ENCODE peak calls at places on chromosomes 13 and 19, in nine cellular contexts. One of them, this sample, is unnamed.

GRCh38 chr13:79681069-79681468 is 200.1 kb downstream of the NDFIP2 start:
- DNase-seq in GDM1: no peak
- DNase-seq in retina: no peak
- DNase-seq in activated CD4-positive, CD25-positive, alpha-beta regulatory T cell treated with anti-CD3 and anti-CD28 coated beads, Interleukin-2, amount 50 U/mL, for 16 hours: no peak
- DNase-seq in stimulated activated CD8-positive, alpha-beta memory T cell treated with anti-CD3 and anti-CD28 coated beads, Interleukin-12 subunit alpha, Interleukin-12 subunit beta, amount 100 ng/mL, for 4 hours: no peak
- DNase-seq in suprapubic skin: no peak
- DNase-seq in T-helper 2 cell: no peak
- DNase-seq in left cardiac atrium: no peak
- DNase-seq in mammary epithelial cell: peak; percentile 75
- DNase-seq in this sample: no peak

GRCh38 chr13:94315188-94315587 is 164.3 kb downstream of the DCT start:
- DNase-seq in GDM1: no peak
- DNase-seq in stimulated activated CD8-positive, alpha-beta memory T cell treated with anti-CD3 and anti-CD28 coated beads, Interleukin-12 subunit alpha, Interleukin-12 subunit beta, amount 100 ng/mL, for 4 hours: no peak
- DNase-seq in retina: no peak
- DNase-seq in suprapubic skin: no peak
- DNase-seq in activated CD4-positive, CD25-positive, alpha-beta regulatory T cell treated with anti-CD3 and anti-CD28 coated beads, Interleukin-2, amount 50 U/mL, for 16 hours: no peak
- DNase-seq in left cardiac atrium: no peak
- DNase-seq in T-helper 2 cell: peak; percentile 33
- DNase-seq in mammary epithelial cell: no peak
- DNase-seq in this sample: no peak

GRCh38 chr13:98265669-98266551 is 88.8 kb upstream of the RNF113B start:
- DNase-seq in left cardiac atrium: no peak
- DNase-seq in retina: no peak
- DNase-seq in GDM1: no peak
- DNase-seq in stimulated activated CD8-positive, alpha-beta memory T cell treated with anti-CD3 and anti-CD28 coated beads, Interleukin-12 subunit alpha, Interleukin-12 subunit beta, amount 100 ng/mL, for 4 hours: no peak
- DNase-seq in suprapubic skin: no peak
- DNase-seq in activated CD4-positive, CD25-positive, alpha-beta regulatory T cell treated with anti-CD3 and anti-CD28 coated beads, Interleukin-2, amount 50 U/mL, for 16 hours: no peak
- DNase-seq in T-helper 2 cell: no peak
- DNase-seq in mammary epithelial cell: no peak
- DNase-seq in this sample: no peak

GRCh38 chr19:677201-677600 is 1.0 kb downstream of the FSTL3 start:
- DNase-seq in GDM1: no peak
- DNase-seq in activated CD4-positive, CD25-positive, alpha-beta regulatory T cell treated with anti-CD3 and anti-CD28 coated beads, Interleukin-2, amount 50 U/mL, for 16 hours: no peak
- DNase-seq in suprapubic skin: no peak
- DNase-seq in left cardiac atrium: peak; percentile 86
- DNase-seq in stimulated activated CD8-positive, alpha-beta memory T cell treated with anti-CD3 and anti-CD28 coated beads, Interleukin-12 subunit alpha, Interleukin-12 subunit beta, amount 100 ng/mL, for 4 hours: no peak
- DNase-seq in retina: no peak
- DNase-seq in mammary epithelial cell: peak; percentile 83
- DNase-seq in T-helper 2 cell: no peak
- DNase-seq in this sample: peak; percentile 85

GRCh38 chr19:29413435-29413834 is 112.4 kb upstream of the VSTM2B start:
- DNase-seq in GDM1: no peak
- DNase-seq in suprapubic skin: no peak
- DNase-seq in stimulated activated CD8-positive, alpha-beta memory T cell treated with anti-CD3 and anti-CD28 coated beads, Interleukin-12 subunit alpha, Interleukin-12 subunit beta, amount 100 ng/mL, for 4 hours: no peak
- DNase-seq in retina: no peak
- DNase-seq in left cardiac atrium: no peak
- DNase-seq in T-helper 2 cell: no peak
- DNase-seq in activated CD4-positive, CD25-positive, alpha-beta regulatory T cell treated with anti-CD3 and anti-CD28 coated beads, Interleukin-2, amount 50 U/mL, for 16 hours: no peak
- DNase-seq in mammary epithelial cell: no peak
- DNase-seq in this sample: no peak

GRCh38 chr19:11261431-11261901 is 858 bp downstream of the DOCK6 start:
- DNase-seq in retina: no peak
- DNase-seq in GDM1: no peak
- DNase-seq in T-helper 2 cell: no peak
- DNase-seq in stimulated activated CD8-positive, alpha-beta memory T cell treated with anti-CD3 and anti-CD28 coated beads, Interleukin-12 subunit alpha, Interleukin-12 subunit beta, amount 100 ng/mL, for 4 hours: no peak
- DNase-seq in mammary epithelial cell: no peak
- DNase-seq in suprapubic skin: no peak
- DNase-seq in activated CD4-positive, CD25-positive, alpha-beta regulatory T cell treated with anti-CD3 and anti-CD28 coated beads, Interleukin-2, amount 50 U/mL, for 16 hours: no peak
- DNase-seq in left cardiac atrium: no peak
- DNase-seq in this sample: no peak

GRCh38 chr13:67549331-67549730 is 319.2 kb upstream of the PCDH9 start:
- DNase-seq in suprapubic skin: no peak
- DNase-seq in stimulated activated CD8-positive, alpha-beta memory T cell treated with anti-CD3 and anti-CD28 coated beads, Interleukin-12 subunit alpha, Interleukin-12 subunit beta, amount 100 ng/mL, for 4 hours: no peak
- DNase-seq in left cardiac atrium: no peak
- DNase-seq in T-helper 2 cell: no peak
- DNase-seq in GDM1: no peak
- DNase-seq in retina: no peak
- DNase-seq in activated CD4-positive, CD25-positive, alpha-beta regulatory T cell treated with anti-CD3 and anti-CD28 coated beads, Interleukin-2, amount 50 U/mL, for 16 hours: no peak
- DNase-seq in mammary epithelial cell: peak; percentile 34
- DNase-seq in this sample: no peak

GRCh38 chr19:53612762-53613526 is 18.9 kb upstream of the DPRX start:
- DNase-seq in left cardiac atrium: no peak
- DNase-seq in stimulated activated CD8-positive, alpha-beta memory T cell treated with anti-CD3 and anti-CD28 coated beads, Interleukin-12 subunit alpha, Interleukin-12 subunit beta, amount 100 ng/mL, for 4 hours: no peak
- DNase-seq in retina: no peak
- DNase-seq in suprapubic skin: no peak
- DNase-seq in activated CD4-positive, CD25-positive, alpha-beta regulatory T cell treated with anti-CD3 and anti-CD28 coated beads, Interleukin-2, amount 50 U/mL, for 16 hours: no peak
- DNase-seq in mammary epithelial cell: no peak
- DNase-seq in GDM1: no peak
- DNase-seq in T-helper 2 cell: no peak
- DNase-seq in this sample: no peak

GRCh38 chr13:106617561-106617960 is 49.6 kb upstream of the ARGLU1 start:
- DNase-seq in activated CD4-positive, CD25-positive, alpha-beta regulatory T cell treated with anti-CD3 and anti-CD28 coated beads, Interleukin-2, amount 50 U/mL, for 16 hours: no peak
- DNase-seq in mammary epithelial cell: peak; percentile 79
- DNase-seq in retina: no peak
- DNase-seq in GDM1: no peak
- DNase-seq in left cardiac atrium: no peak
- DNase-seq in stimulated activated CD8-positive, alpha-beta memory T cell treated with anti-CD3 and anti-CD28 coated beads, Interleukin-12 subunit alpha, Interleukin-12 subunit beta, amount 100 ng/mL, for 4 hours: no peak
- DNase-seq in T-helper 2 cell: no peak
- DNase-seq in suprapubic skin: no peak
- DNase-seq in this sample: peak; percentile 57

GRCh38 chr13:20825476-20825875 is 51.7 kb upstream of the EEF1AKMT1 start:
- DNase-seq in left cardiac atrium: no peak
- DNase-seq in retina: no peak
- DNase-seq in mammary epithelial cell: no peak
- DNase-seq in T-helper 2 cell: no peak
- DNase-seq in GDM1: no peak
- DNase-seq in suprapubic skin: no peak
- DNase-seq in stimulated activated CD8-positive, alpha-beta memory T cell treated with anti-CD3 and anti-CD28 coated beads, Interleukin-12 subunit alpha, Interleukin-12 subunit beta, amount 100 ng/mL, for 4 hours: no peak
- DNase-seq in activated CD4-positive, CD25-positive, alpha-beta regulatory T cell treated with anti-CD3 and anti-CD28 coated beads, Interleukin-2, amount 50 U/mL, for 16 hours: no peak
- DNase-seq in this sample: no peak

GRCh38 chr13:38900188-38900587 is 90.4 kb downstream of the STOML3 start:
- DNase-seq in stimulated activated CD8-positive, alpha-beta memory T cell treated with anti-CD3 and anti-CD28 coated beads, Interleukin-12 subunit alpha, Interleukin-12 subunit beta, amount 100 ng/mL, for 4 hours: no peak
- DNase-seq in activated CD4-positive, CD25-positive, alpha-beta regulatory T cell treated with anti-CD3 and anti-CD28 coated beads, Interleukin-2, amount 50 U/mL, for 16 hours: no peak
- DNase-seq in T-helper 2 cell: no peak
- DNase-seq in mammary epithelial cell: no peak
- DNase-seq in retina: no peak
- DNase-seq in suprapubic skin: no peak
- DNase-seq in GDM1: no peak
- DNase-seq in left cardiac atrium: no peak
- DNase-seq in this sample: no peak

GRCh38 chr19:37551123-37551993 is 43.2 kb downstream of the ZNF571 start:
- DNase-seq in left cardiac atrium: peak; percentile 51
- DNase-seq in retina: peak; percentile 93
- DNase-seq in GDM1: no peak
- DNase-seq in mammary epithelial cell: peak; percentile 67
- DNase-seq in suprapubic skin: no peak
- DNase-seq in activated CD4-positive, CD25-positive, alpha-beta regulatory T cell treated with anti-CD3 and anti-CD28 coated beads, Interleukin-2, amount 50 U/mL, for 16 hours: peak; percentile 23
- DNase-seq in stimulated activated CD8-positive, alpha-beta memory T cell treated with anti-CD3 and anti-CD28 coated beads, Interleukin-12 subunit alpha, Interleukin-12 subunit beta, amount 100 ng/mL, for 4 hours: peak; percentile 13
- DNase-seq in T-helper 2 cell: peak; percentile 85
- DNase-seq in this sample: peak; percentile 27

GRCh38 chr19:48424694-48425219 is 21.0 kb upstream of the GRWD1 start:
- DNase-seq in activated CD4-positive, CD25-positive, alpha-beta regulatory T cell treated with anti-CD3 and anti-CD28 coated beads, Interleukin-2, amount 50 U/mL, for 16 hours: no peak
- DNase-seq in left cardiac atrium: no peak
- DNase-seq in T-helper 2 cell: no peak
- DNase-seq in GDM1: peak; percentile 34
- DNase-seq in suprapubic skin: no peak
- DNase-seq in mammary epithelial cell: no peak
- DNase-seq in retina: no peak
- DNase-seq in stimulated activated CD8-positive, alpha-beta memory T cell treated with anti-CD3 and anti-CD28 coated beads, Interleukin-12 subunit alpha, Interleukin-12 subunit beta, amount 100 ng/mL, for 4 hours: no peak
- DNase-seq in this sample: peak; percentile 63

GRCh38 chr13:108779308-108779707 is 149.9 kb downstream of the MYO16 start:
- DNase-seq in retina: no peak
- DNase-seq in T-helper 2 cell: no peak
- DNase-seq in suprapubic skin: no peak
- DNase-seq in left cardiac atrium: no peak
- DNase-seq in GDM1: no peak
- DNase-seq in stimulated activated CD8-positive, alpha-beta memory T cell treated with anti-CD3 and anti-CD28 coated beads, Interleukin-12 subunit alpha, Interleukin-12 subunit beta, amount 100 ng/mL, for 4 hours: no peak
- DNase-seq in mammary epithelial cell: no peak
- DNase-seq in activated CD4-positive, CD25-positive, alpha-beta regulatory T cell treated with anti-CD3 and anti-CD28 coated beads, Interleukin-2, amount 50 U/mL, for 16 hours: no peak
- DNase-seq in this sample: no peak

GRCh38 chr13:27403252-27403678 is 21.2 kb upstream of the GTF3A start:
- DNase-seq in suprapubic skin: no peak
- DNase-seq in activated CD4-positive, CD25-positive, alpha-beta regulatory T cell treated with anti-CD3 and anti-CD28 coated beads, Interleukin-2, amount 50 U/mL, for 16 hours: no peak
- DNase-seq in stimulated activated CD8-positive, alpha-beta memory T cell treated with anti-CD3 and anti-CD28 coated beads, Interleukin-12 subunit alpha, Interleukin-12 subunit beta, amount 100 ng/mL, for 4 hours: no peak
- DNase-seq in GDM1: no peak
- DNase-seq in retina: peak; percentile 36
- DNase-seq in left cardiac atrium: no peak
- DNase-seq in T-helper 2 cell: no peak
- DNase-seq in mammary epithelial cell: peak; percentile 28
- DNase-seq in this sample: peak; percentile 12

GRCh38 chr19:51514866-51515481 is 13.4 kb upstream of the SIGLEC12 start:
- DNase-seq in GDM1: peak; percentile 51
- DNase-seq in mammary epithelial cell: peak; percentile 39
- DNase-seq in T-helper 2 cell: peak; percentile 60
- DNase-seq in retina: peak; percentile 52
- DNase-seq in left cardiac atrium: no peak
- DNase-seq in suprapubic skin: no peak
- DNase-seq in activated CD4-positive, CD25-positive, alpha-beta regulatory T cell treated with anti-CD3 and anti-CD28 coated beads, Interleukin-2, amount 50 U/mL, for 16 hours: no peak
- DNase-seq in stimulated activated CD8-positive, alpha-beta memory T cell treated with anti-CD3 and anti-CD28 coated beads, Interleukin-12 subunit alpha, Interleukin-12 subunit beta, amount 100 ng/mL, for 4 hours: no peak
- DNase-seq in this sample: peak; percentile 44

GRCh38 chr13:109569938-109570711 is 216.3 kb downstream of the IRS2 start:
- DNase-seq in stimulated activated CD8-positive, alpha-beta memory T cell treated with anti-CD3 and anti-CD28 coated beads, Interleukin-12 subunit alpha, Interleukin-12 subunit beta, amount 100 ng/mL, for 4 hours: peak; percentile 1
- DNase-seq in retina: no peak
- DNase-seq in T-helper 2 cell: peak; percentile 91
- DNase-seq in GDM1: peak; percentile 16
- DNase-seq in suprapubic skin: no peak
- DNase-seq in mammary epithelial cell: no peak
- DNase-seq in left cardiac atrium: no peak
- DNase-seq in activated CD4-positive, CD25-positive, alpha-beta regulatory T cell treated with anti-CD3 and anti-CD28 coated beads, Interleukin-2, amount 50 U/mL, for 16 hours: no peak
- DNase-seq in this sample: no peak

GRCh38 chr19:42850981-42851717 is 28.4 kb downstream of the PSG1 start:
- DNase-seq in activated CD4-positive, CD25-positive, alpha-beta regulatory T cell treated with anti-CD3 and anti-CD28 coated beads, Interleukin-2, amount 50 U/mL, for 16 hours: no peak
- DNase-seq in suprapubic skin: no peak
- DNase-seq in mammary epithelial cell: peak; percentile 90
- DNase-seq in T-helper 2 cell: no peak
- DNase-seq in left cardiac atrium: peak; percentile 55
- DNase-seq in retina: no peak
- DNase-seq in GDM1: no peak
- DNase-seq in stimulated activated CD8-positive, alpha-beta memory T cell treated with anti-CD3 and anti-CD28 coated beads, Interleukin-12 subunit alpha, Interleukin-12 subunit beta, amount 100 ng/mL, for 4 hours: no peak
- DNase-seq in this sample: peak; percentile 74

GRCh38 chr13:110042253-110042652 is 255.9 kb upstream of the IRS2 start:
- DNase-seq in stimulated activated CD8-positive, alpha-beta memory T cell treated with anti-CD3 and anti-CD28 coated beads, Interleukin-12 subunit alpha, Interleukin-12 subunit beta, amount 100 ng/mL, for 4 hours: no peak
- DNase-seq in T-helper 2 cell: no peak
- DNase-seq in retina: no peak
- DNase-seq in left cardiac atrium: no peak
- DNase-seq in mammary epithelial cell: no peak
- DNase-seq in suprapubic skin: no peak
- DNase-seq in activated CD4-positive, CD25-positive, alpha-beta regulatory T cell treated with anti-CD3 and anti-CD28 coated beads, Interleukin-2, amount 50 U/mL, for 16 hours: no peak
- DNase-seq in GDM1: no peak
- DNase-seq in this sample: no peak

GRCh38 chr13:29771247-29771646 is 79.2 kb downstream of the UBL3 start:
- DNase-seq in stimulated activated CD8-positive, alpha-beta memory T cell treated with anti-CD3 and anti-CD28 coated beads, Interleukin-12 subunit alpha, Interleukin-12 subunit beta, amount 100 ng/mL, for 4 hours: no peak
- DNase-seq in GDM1: no peak
- DNase-seq in mammary epithelial cell: peak; percentile 10
- DNase-seq in suprapubic skin: no peak
- DNase-seq in T-helper 2 cell: peak; percentile 58
- DNase-seq in left cardiac atrium: no peak
- DNase-seq in activated CD4-positive, CD25-positive, alpha-beta regulatory T cell treated with anti-CD3 and anti-CD28 coated beads, Interleukin-2, amount 50 U/mL, for 16 hours: no peak
- DNase-seq in retina: no peak
- DNase-seq in this sample: no peak

GRCh38 chr13:29901714-29902631 is 51.6 kb upstream of the UBL3 start:
- DNase-seq in activated CD4-positive, CD25-positive, alpha-beta regulatory T cell treated with anti-CD3 and anti-CD28 coated beads, Interleukin-2, amount 50 U/mL, for 16 hours: no peak
- DNase-seq in suprapubic skin: no peak
- DNase-seq in retina: no peak
- DNase-seq in mammary epithelial cell: peak; percentile 92
- DNase-seq in GDM1: no peak
- DNase-seq in T-helper 2 cell: peak; percentile 64
- DNase-seq in stimulated activated CD8-positive, alpha-beta memory T cell treated with anti-CD3 and anti-CD28 coated beads, Interleukin-12 subunit alpha, Interleukin-12 subunit beta, amount 100 ng/mL, for 4 hours: peak; percentile 7
- DNase-seq in left cardiac atrium: no peak
- DNase-seq in this sample: peak; percentile 77

GRCh38 chr19:17902701-17903100 is 30.1 kb upstream of the CCDC124 start:
- DNase-seq in T-helper 2 cell: no peak
- DNase-seq in left cardiac atrium: no peak
- DNase-seq in GDM1: no peak
- DNase-seq in mammary epithelial cell: peak; percentile 72
- DNase-seq in stimulated activated CD8-positive, alpha-beta memory T cell treated with anti-CD3 and anti-CD28 coated beads, Interleukin-12 subunit alpha, Interleukin-12 subunit beta, amount 100 ng/mL, for 4 hours: no peak
- DNase-seq in activated CD4-positive, CD25-positive, alpha-beta regulatory T cell treated with anti-CD3 and anti-CD28 coated beads, Interleukin-2, amount 50 U/mL, for 16 hours: no peak
- DNase-seq in suprapubic skin: no peak
- DNase-seq in retina: no peak
- DNase-seq in this sample: peak; percentile 48

GRCh38 chr13:111534646-111535461 is 214.4 kb downstream of the TEX29 start:
- DNase-seq in GDM1: no peak
- DNase-seq in left cardiac atrium: no peak
- DNase-seq in activated CD4-positive, CD25-positive, alpha-beta regulatory T cell treated with anti-CD3 and anti-CD28 coated beads, Interleukin-2, amount 50 U/mL, for 16 hours: no peak
- DNase-seq in stimulated activated CD8-positive, alpha-beta memory T cell treated with anti-CD3 and anti-CD28 coated beads, Interleukin-12 subunit alpha, Interleukin-12 subunit beta, amount 100 ng/mL, for 4 hours: no peak
- DNase-seq in mammary epithelial cell: no peak
- DNase-seq in T-helper 2 cell: no peak
- DNase-seq in retina: peak; percentile 71
- DNase-seq in suprapubic skin: no peak
- DNase-seq in this sample: no peak

GRCh38 chr13:94239135-94239534 is 240.3 kb downstream of the DCT start:
- DNase-seq in mammary epithelial cell: peak; percentile 54
- DNase-seq in T-helper 2 cell: peak; percentile 27
- DNase-seq in left cardiac atrium: no peak
- DNase-seq in activated CD4-positive, CD25-positive, alpha-beta regulatory T cell treated with anti-CD3 and anti-CD28 coated beads, Interleukin-2, amount 50 U/mL, for 16 hours: no peak
- DNase-seq in GDM1: no peak
- DNase-seq in suprapubic skin: no peak
- DNase-seq in stimulated activated CD8-positive, alpha-beta memory T cell treated with anti-CD3 and anti-CD28 coated beads, Interleukin-12 subunit alpha, Interleukin-12 subunit beta, amount 100 ng/mL, for 4 hours: no peak
- DNase-seq in retina: no peak
- DNase-seq in this sample: no peak

GRCh38 chr13:99436686-99437416 is 64.4 kb upstream of the TM9SF2 start:
- DNase-seq in T-helper 2 cell: peak; percentile 93
- DNase-seq in stimulated activated CD8-positive, alpha-beta memory T cell treated with anti-CD3 and anti-CD28 coated beads, Interleukin-12 subunit alpha, Interleukin-12 subunit beta, amount 100 ng/mL, for 4 hours: peak; percentile 89
- DNase-seq in mammary epithelial cell: peak; percentile 68
- DNase-seq in left cardiac atrium: peak; percentile 87
- DNase-seq in suprapubic skin: peak; percentile 94
- DNase-seq in GDM1: peak; percentile 84
- DNase-seq in retina: peak; percentile 95
- DNase-seq in activated CD4-positive, CD25-positive, alpha-beta regulatory T cell treated with anti-CD3 and anti-CD28 coated beads, Interleukin-2, amount 50 U/mL, for 16 hours: peak; percentile 94
- DNase-seq in this sample: peak; percentile 66

GRCh38 chr13:110182003-110182402 is 125.0 kb downstream of the COL4A1 start:
- DNase-seq in mammary epithelial cell: no peak
- DNase-seq in stimulated activated CD8-positive, alpha-beta memory T cell treated with anti-CD3 and anti-CD28 coated beads, Interleukin-12 subunit alpha, Interleukin-12 subunit beta, amount 100 ng/mL, for 4 hours: no peak
- DNase-seq in suprapubic skin: no peak
- DNase-seq in T-helper 2 cell: no peak
- DNase-seq in retina: no peak
- DNase-seq in GDM1: no peak
- DNase-seq in left cardiac atrium: no peak
- DNase-seq in activated CD4-positive, CD25-positive, alpha-beta regulatory T cell treated with anti-CD3 and anti-CD28 coated beads, Interleukin-2, amount 50 U/mL, for 16 hours: no peak
- DNase-seq in this sample: no peak

GRCh38 chr19:31258211-31259052 is 90.8 kb downstream of the TSHZ3 start:
- DNase-seq in retina: no peak
- DNase-seq in activated CD4-positive, CD25-positive, alpha-beta regulatory T cell treated with anti-CD3 and anti-CD28 coated beads, Interleukin-2, amount 50 U/mL, for 16 hours: no peak
- DNase-seq in mammary epithelial cell: no peak
- DNase-seq in GDM1: no peak
- DNase-seq in left cardiac atrium: no peak
- DNase-seq in stimulated activated CD8-positive, alpha-beta memory T cell treated with anti-CD3 and anti-CD28 coated beads, Interleukin-12 subunit alpha, Interleukin-12 subunit beta, amount 100 ng/mL, for 4 hours: no peak
- DNase-seq in suprapubic skin: no peak
- DNase-seq in T-helper 2 cell: no peak
- DNase-seq in this sample: no peak

GRCh38 chr19:29854033-29854432 is 42.2 kb downstream of the CCNE1 start:
- DNase-seq in T-helper 2 cell: no peak
- DNase-seq in stimulated activated CD8-positive, alpha-beta memory T cell treated with anti-CD3 and anti-CD28 coated beads, Interleukin-12 subunit alpha, Interleukin-12 subunit beta, amount 100 ng/mL, for 4 hours: no peak
- DNase-seq in mammary epithelial cell: no peak
- DNase-seq in activated CD4-positive, CD25-positive, alpha-beta regulatory T cell treated with anti-CD3 and anti-CD28 coated beads, Interleukin-2, amount 50 U/mL, for 16 hours: no peak
- DNase-seq in GDM1: no peak
- DNase-seq in suprapubic skin: no peak
- DNase-seq in retina: no peak
- DNase-seq in left cardiac atrium: no peak
- DNase-seq in this sample: no peak

GRCh38 chr19:12766051-12766521 is 9.3 kb downstream of the HOOK2 start:
- DNase-seq in T-helper 2 cell: peak; percentile 66
- DNase-seq in retina: peak; percentile 94
- DNase-seq in GDM1: no peak
- DNase-seq in stimulated activated CD8-positive, alpha-beta memory T cell treated with anti-CD3 and anti-CD28 coated beads, Interleukin-12 subunit alpha, Interleukin-12 subunit beta, amount 100 ng/mL, for 4 hours: peak; percentile 66
- DNase-seq in mammary epithelial cell: peak; percentile 76
- DNase-seq in suprapubic skin: no peak
- DNase-seq in left cardiac atrium: peak; percentile 84
- DNase-seq in activated CD4-positive, CD25-positive, alpha-beta regulatory T cell treated with anti-CD3 and anti-CD28 coated beads, Interleukin-2, amount 50 U/mL, for 16 hours: no peak
- DNase-seq in this sample: no peak

GRCh38 chr13:73061478-73062275 is 2.9 kb downstream of the KLF5 start:
- DNase-seq in activated CD4-positive, CD25-positive, alpha-beta regulatory T cell treated with anti-CD3 and anti-CD28 coated beads, Interleukin-2, amount 50 U/mL, for 16 hours: no peak
- DNase-seq in mammary epithelial cell: peak; percentile 64
- DNase-seq in left cardiac atrium: no peak
- DNase-seq in T-helper 2 cell: no peak
- DNase-seq in stimulated activated CD8-positive, alpha-beta memory T cell treated with anti-CD3 and anti-CD28 coated beads, Interleukin-12 subunit alpha, Interleukin-12 subunit beta, amount 100 ng/mL, for 4 hours: no peak
- DNase-seq in GDM1: no peak
- DNase-seq in retina: no peak
- DNase-seq in suprapubic skin: no peak
- DNase-seq in this sample: no peak

GRCh38 chr19:19644054-19644388 is 564 bp upstream of the GMIP start:
- DNase-seq in GDM1: no peak
- DNase-seq in retina: no peak
- DNase-seq in mammary epithelial cell: no peak
- DNase-seq in stimulated activated CD8-positive, alpha-beta memory T cell treated with anti-CD3 and anti-CD28 coated beads, Interleukin-12 subunit alpha, Interleukin-12 subunit beta, amount 100 ng/mL, for 4 hours: no peak
- DNase-seq in suprapubic skin: no peak
- DNase-seq in left cardiac atrium: no peak
- DNase-seq in activated CD4-positive, CD25-positive, alpha-beta regulatory T cell treated with anti-CD3 and anti-CD28 coated beads, Interleukin-2, amount 50 U/mL, for 16 hours: no peak
- DNase-seq in T-helper 2 cell: no peak
- DNase-seq in this sample: no peak

This sample was measured in RWPE1.